ENCODE peak calls at places on chromosomes 1 and 21, in six cellular contexts. O is GM23248, T is NCI-H2029, G is AG04450, H is NCI-H1930, U is dermis microvascular lymphatic vessel endothelial cell. F is an unnamed sample.

GRCh38 chr1:119659628-119660027 is 11.6 kb upstream of the ZNF697 start:
- DNase-seq in T (no peak), G (no peak), H (no peak), O (no peak), U (no peak), F (no peak)

GRCh38 chr1:223714849-223715709 is 2.7 kb downstream of the CAPN2 start:
- DNase-seq in G (no peak), U (peak; percentile 91), H (no peak), T (peak; percentile 68), O (peak; percentile 89), F (no peak)

GRCh38 chr1:165395522-165396300 is 39.2 kb upstream of the LMX1A start:
- DNase-seq in U (no peak), O (no peak), G (no peak), H (no peak), T (no peak), F (peak; percentile 83)

GRCh38 chr21:41653944-41654625 is 112.8 kb downstream of the RIPK4 start:
- DNase-seq in U (no peak), H (no peak), O (peak; percentile 64), T (no peak), G (no peak), F (no peak)

GRCh38 chr1:91400133-91400725 is 4.4 kb downstream of the HFM1 start:
- DNase-seq in H (no peak), O (peak; percentile 37), U (no peak), G (no peak), T (peak; percentile 45), F (no peak)

GRCh38 chr1:66033781-66034180 is 241.1 kb downstream of the PDE4B start:
- DNase-seq in U (no peak), T (no peak), G (no peak), O (no peak), H (no peak), F (no peak)

GRCh38 chr1:214418380-214418779 is 133.0 kb downstream of the PTPN14 start:
- DNase-seq in H (no peak), T (no peak), O (peak; percentile 52), G (no peak), U (no peak), F (no peak)

GRCh38 chr1:11880911-11881748 is 22.4 kb upstream of the NPPB start:
- DNase-seq in T (peak; percentile 77), O (no peak), H (no peak), U (no peak), G (no peak), F (no peak)

GRCh38 chr1:156143765-156144489 is 9.5 kb upstream of the SEMA4A start:
- DNase-seq in U (no peak), G (no peak), T (no peak), H (no peak), O (peak; percentile 64), F (no peak)

F was measured in NCI-H187 treated with DMSO at 0.1 percent for 48 hours.